ENCODE peak calls at places on chromosomes 16 and 17, in six cellular contexts. J is NCI-H2227 treated with DMSO at 0.1 percent for 48 hours, R is SHP77, K is AG04449, G is NCI-H146, Z is ELR. P is an unnamed sample.

GRCh38 chr16:56848955-56849689 is 15.9 kb upstream of the SLC12A3 start:
- DNase-seq in J (no peak), R (no peak), K (no peak), G (no peak), Z (peak), P (peak)

GRCh38 chr17:71361691-71362450 is 758.9 kb upstream of the SOX9 start:
- DNase-seq in J (no peak), R (no peak), K (no peak), G (no peak), Z (no peak), P (no peak)

GRCh38 chr16:86384263-86384649 is 126.1 kb upstream of the FOXF1 start:
- DNase-seq in J (no peak), R (no peak), K (no peak), G (no peak), Z (no peak), P (no peak)

GRCh38 chr16:680967-681745 is 946 bp downstream of the STUB1 start:
- DNase-seq in J (no peak), R (no peak), K (no peak), G (peak), Z (peak), P (no peak)

GRCh38 chr16:61370564-61370963 is 665.7 kb downstream of the CDH8 start:
- DNase-seq in J (no peak), R (no peak), K (no peak), G (no peak), Z (no peak), P (no peak)

GRCh38 chr16:74713876-74714275 is 13.2 kb upstream of the MLKL start:
- DNase-seq in J (no peak), R (no peak), K (no peak), G (no peak), Z (no peak), P (no peak)

GRCh38 chr16:70681382-70682238 is 4.2 kb downstream of the MTSS2 start:
- DNase-seq in J (no peak), R (no peak), K (no peak), G (no peak), Z (no peak), P (no peak)

GRCh38 chr17:79547586-79547985 is 63.3 kb downstream of the RBFOX3 start:
- DNase-seq in J (no peak), R (no peak), K (no peak), G (no peak), Z (no peak), P (no peak)

GRCh38 chr17:48571024-48571818 is 6.9 kb downstream of the HOXB4 start:
- DNase-seq in J (no peak), R (no peak), K (no peak), G (no peak), Z (no peak), P (no peak)

GRCh38 chr16:49858200-49859129 is 2.6 kb upstream of the ZNF423 start:
- DNase-seq in J (no peak), R (no peak), K (no peak), G (peak), Z (no peak), P (no peak)

GRCh38 chr17:39596543-39597267 is 11.0 kb downstream of the NEUROD2 start:
- DNase-seq in J (no peak), R (no peak), K (no peak), G (no peak), Z (no peak), P (no peak)

GRCh38 chr17:83193336-83194188 is 114.2 kb downstream of the METRNL start:
- DNase-seq in J (no peak), R (no peak), K (no peak), G (no peak), Z (peak), P (no peak)

GRCh38 chr17:41909088-41909487 is 9.7 kb downstream of the ACLY start:
- DNase-seq in J (no peak), R (no peak), K (no peak), G (no peak), Z (no peak), P (no peak)